ENCODE peak calls at places on chromosome 13, in nine cellular contexts. P is testis, C is BE2C, Z is PC-3, J is left ventricle myocardium inferior, U is upper lobe of right lung, Y is thyroid gland, A is cardiac muscle cell, O is psoas muscle. M is an unnamed sample.

GRCh38 chr13:26941345-26942174 is 181.0 kb upstream of the GPR12 start:
- DNase-seq in P (no peak), C (no peak), Z (peak; percentile 69), J (no peak), U (no peak), Y (no peak), A (peak; percentile 66), O (no peak), M (no peak)

GRCh38 chr13:75079226-75079625 is 402.7 kb downstream of the TBC1D4 start:
- DNase-seq in P (no peak), C (no peak), Z (peak; percentile 7), J (no peak), U (no peak), Y (no peak), A (peak; percentile 32), O (no peak), M (no peak)

GRCh38 chr13:114135731-114136171 is 3.3 kb upstream of the RASA3 start:
- DNase-seq in P (no peak), C (no peak), Z (no peak), J (no peak), U (peak; percentile 36), Y (no peak), A (no peak), O (peak; percentile 29), M (no peak)

GRCh38 chr13:68234278-68234677 is 1004.1 kb upstream of the PCDH9 start:
- DNase-seq in P (no peak), C (peak; percentile 14), Z (peak; percentile 15), J (no peak), U (no peak), Y (no peak), A (no peak), O (no peak), M (no peak)

GRCh38 chr13:51158365-51158764 is 47.3 kb upstream of the C13orf42 start:
- DNase-seq in P (no peak), C (peak; percentile 18), Z (no peak), J (no peak), U (no peak), Y (no peak), A (no peak), O (no peak), M (no peak)

GRCh38 chr13:89686171-89686570 is 1661.3 kb upstream of the MIR17HG start:
- DNase-seq in P (no peak), C (no peak), Z (no peak), J (no peak), U (no peak), Y (no peak), A (no peak), O (no peak), M (no peak)

GRCh38 chr13:113907637-113908617 is 44.1 kb upstream of the GAS6 start:
- DNase-seq in P (no peak), C (no peak), Z (no peak), J (no peak), U (no peak), Y (no peak), A (peak; percentile 69), O (no peak), M (no peak)

GRCh38 chr13:51000576-51001260 is 91.1 kb downstream of the RNASEH2B start:
- DNase-seq in P (no peak), C (no peak), Z (peak; percentile 2), J (peak; percentile 54), U (no peak), Y (no peak), A (peak; percentile 63), O (peak; percentile 82), M (no peak)

GRCh38 chr13:113902536-113902935 is 38.7 kb upstream of the GAS6 start:
- DNase-seq in P (no peak), C (no peak), Z (no peak), J (no peak), U (no peak), Y (no peak), A (no peak), O (no peak), M (no peak)

GRCh38 chr13:101785858-101786257 is 333.4 kb downstream of the ITGBL1 start:
- DNase-seq in P (peak; percentile 58), C (peak; percentile 63), Z (peak; percentile 59), J (peak; percentile 19), U (no peak), Y (peak; percentile 2), A (no peak), O (no peak), M (no peak)

GRCh38 chr13:50575138-50575537 is 268.4 kb downstream of the DLEU7 start:
- DNase-seq in P (no peak), C (no peak), Z (no peak), J (no peak), U (no peak), Y (no peak), A (no peak), O (no peak), M (no peak)

GRCh38 chr13:46288570-46289259 is 77.0 kb downstream of the LRRC63 start:
- DNase-seq in P (no peak), C (no peak), Z (peak; percentile 66), J (no peak), U (no peak), Y (no peak), A (peak; percentile 63), O (no peak), M (no peak)

GRCh38 chr13:30870049-30870884 is 35.8 kb upstream of the MEDAG start:
- DNase-seq in P (peak; percentile 65), C (peak; percentile 97), Z (peak; percentile 46), J (peak; percentile 64), U (no peak), Y (peak; percentile 41), A (peak; percentile 99), O (peak; percentile 90), M (peak; percentile 92)

GRCh38 chr13:25977216-25977615 is 74.6 kb downstream of the SHISA2 start:
- DNase-seq in P (no peak), C (no peak), Z (no peak), J (no peak), U (no peak), Y (no peak), A (no peak), O (no peak), M (no peak)

GRCh38 chr13:113862766-113863510 is 938 bp downstream of the GAS6 start:
- DNase-seq in P (peak; percentile 47), C (no peak), Z (no peak), J (peak; percentile 68), U (peak; percentile 84), Y (peak; percentile 77), A (peak; percentile 25), O (peak; percentile 70), M (peak; percentile 81)

GRCh38 chr13:47334173-47334572 is 437.3 kb upstream of the HTR2A start:
- DNase-seq in P (no peak), C (peak; percentile 6), Z (peak; percentile 61), J (no peak), U (no peak), Y (no peak), A (peak; percentile 59), O (no peak), M (no peak)

GRCh38 chr13:43258771-43259170 is 235.4 kb downstream of the DNAJC15 start:
- DNase-seq in P (no peak), C (no peak), Z (peak; percentile 53), J (no peak), U (no peak), Y (no peak), A (no peak), O (no peak), M (no peak)
- H3K27me3 ChIP-seq in P (no peaks in the 10 kb centered on the region), C (no peaks in the 10 kb centered on the region), Z (no peaks in the 10 kb centered on the region), J (no peaks in the 10 kb centered on the region), U (no peaks in the 10 kb centered on the region), Y (no peaks in the 10 kb centered on the region), A (no peaks in the 10 kb centered on the region), O (no peaks in the 10 kb centered on the region), M (no peaks in the 10 kb centered on the region)

DNA sequence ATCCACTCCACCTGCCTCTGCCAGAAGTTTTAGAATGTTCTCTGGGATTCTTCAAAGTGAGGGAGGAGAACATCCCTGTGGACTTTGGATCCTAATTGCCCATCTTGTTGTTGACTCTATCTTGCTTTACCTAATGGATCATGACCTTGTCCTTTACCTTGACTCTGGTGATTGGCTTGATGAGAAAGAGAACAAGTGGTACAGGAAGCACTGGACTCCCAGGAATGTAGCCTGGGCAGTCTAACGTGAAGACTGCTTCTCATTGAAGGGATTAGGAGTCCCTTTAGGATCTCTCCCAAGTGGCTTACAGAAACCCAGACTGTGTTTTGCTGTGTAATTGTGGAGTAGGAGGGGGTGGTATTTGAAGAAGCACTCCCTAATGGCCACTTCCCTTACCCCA is 63.9 kb downstream of the SLC10A2 start:
- DNase-seq in P (no peak), C (no peak), Z (no peak), J (no peak), U (no peak), Y (no peak), A (no peak), O (no peak), M (no peak)
- H3K9me3 ChIP-seq in P (no peaks in the 10 kb centered on the region), C (no peaks in the 10 kb centered on the region), Z (no peaks in the 10 kb centered on the region), J (no peaks in the 10 kb centered on the region), U (no peaks in the 10 kb centered on the region), Y (no peaks in the 10 kb centered on the region), A (no peaks in the 10 kb centered on the region), O (no peaks in the 10 kb centered on the region), M (no peaks in the 10 kb centered on the region)

GRCh38 chr13:33259296-33259695 is 26.3 kb downstream of the STARD13 start:
- DNase-seq in P (no peak), C (no peak), Z (no peak), J (no peak), U (no peak), Y (no peak), A (no peak), O (no peak), M (no peak)
- H3K4me1 ChIP-seq in P (no peaks in the 10 kb centered on the region), C (peaks cover 7% of the 10 kb centered on the region), Z (peaks cover 32% of the 10 kb centered on the region), J (peaks cover 98% of the 10 kb centered on the region), U (peaks cover 50% of the 10 kb centered on the region), Y (peaks cover 43% of the 10 kb centered on the region), A (peaks cover 31% of the 10 kb centered on the region), O (peaks cover 44% of the 10 kb centered on the region), M (no peaks in the 10 kb centered on the region)

GRCh38 chr13:28548872-28549271 is 53.9 kb upstream of the FLT1 start:
- DNase-seq in P (no peak), C (no peak), Z (no peak), J (no peak), U (no peak), Y (no peak), A (no peak), O (no peak), M (no peak)
- H3K27me3 ChIP-seq in P (no peaks in the 10 kb centered on the region), C (no peaks in the 10 kb centered on the region), Z (peaks cover 51% of the 10 kb centered on the region), J (peaks cover 12% of the 10 kb centered on the region), U (no peaks in the 10 kb centered on the region), Y (no peaks in the 10 kb centered on the region), A (no peaks in the 10 kb centered on the region), O (no peaks in the 10 kb centered on the region), M (no peaks in the 10 kb centered on the region)

DNA sequence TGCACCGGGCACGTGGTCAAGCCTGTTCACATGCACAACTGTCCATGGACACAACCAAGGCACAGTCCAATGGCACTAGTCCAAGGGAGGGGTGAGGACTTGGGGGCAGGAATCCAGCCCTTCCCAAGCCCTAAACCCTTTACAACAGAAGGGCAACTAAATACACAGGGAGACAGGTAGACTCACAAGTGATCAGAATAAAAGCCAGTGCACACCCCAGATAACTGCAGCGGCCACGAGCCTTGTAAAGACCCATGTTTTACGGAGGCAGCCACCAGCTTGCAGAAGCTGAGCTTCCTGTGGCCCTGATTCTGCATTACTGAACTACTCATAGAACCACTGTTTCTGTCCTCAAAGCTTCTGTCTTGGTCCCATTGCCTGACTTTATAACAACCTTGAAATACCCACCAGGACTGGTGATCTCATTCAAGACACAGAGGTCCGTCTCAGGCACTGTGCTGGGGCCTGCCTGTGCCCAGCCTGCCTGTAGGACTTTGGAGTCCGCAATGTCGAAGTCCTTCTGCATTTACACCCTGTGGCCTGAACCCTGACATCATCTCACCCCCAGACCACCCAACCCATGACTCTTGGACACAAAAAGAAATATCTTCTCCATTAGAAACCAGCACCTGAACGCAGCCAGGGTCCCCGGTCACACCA is 181.2 kb downstream of the COL4A1 start:
- DNase-seq in P (no peak), C (no peak), Z (no peak), J (no peak), U (no peak), Y (no peak), A (no peak), O (no peak), M (no peak)
- H3K9me3 ChIP-seq in P (no peaks in the 10 kb centered on the region), C (no peaks in the 10 kb centered on the region), Z (no peaks in the 10 kb centered on the region), J (no peaks in the 10 kb centered on the region), U (no peaks in the 10 kb centered on the region), Y (no peaks in the 10 kb centered on the region), A (no peaks in the 10 kb centered on the region), O (no peaks in the 10 kb centered on the region), M (no peaks in the 10 kb centered on the region)

M was measured in aorta.